ENCODE peak calls at places on chromosomes 1 and 21, in six cellular contexts. I is HCT116, Q is K562, S is HepG2, U is GM12878, J is SK-N-SH. T is an unnamed sample.

GRCh38 chr21:22288885-22289509 is 1290.8 kb downstream of the NCAM2 start:
- DNase-seq in U (no peak), J (no peak), S (no peak), I (no peak), Q (no peak), T (no peak)

GRCh38 chr21:21712761-21713558 is 714.8 kb downstream of the NCAM2 start:
- DNase-seq in U (no peak), I (no peak), Q (no peak), J (no peak), S (no peak), T (no peak)

GRCh38 chr1:79457825-79458224 is 451.3 kb upstream of the ADGRL4 start:
- DNase-seq in S (no peak), I (no peak), Q (no peak), U (no peak), J (no peak), T (no peak)

GRCh38 chr1:78871249-78871648 is 135.3 kb downstream of the ADGRL4 start:
- DNase-seq in J (no peak), U (no peak), S (no peak), I (no peak), Q (no peak), T (no peak)

GRCh38 chr1:229434641-229435051 is 752 bp upstream of the ACTA1 start:
- DNase-seq in U (no peak), I (no peak), Q (no peak), J (peak), S (no peak), T (no peak)

GRCh38 chr1:179754031-179754624 is 11.0 kb downstream of the FAM163A start:
- DNase-seq in J (no peak), S (no peak), Q (no peak), I (no peak), U (no peak), T (no peak)

GRCh38 chr1:61053712-61054608 is 28.4 kb upstream of the NFIA start:
- DNase-seq in J (peak), U (no peak), Q (peak), S (no peak), I (no peak), T (no peak)

GRCh38 chr1:116986531-116987255 is 14.9 kb upstream of the CD101 start:
- DNase-seq in J (no peak), S (no peak), U (no peak), Q (peak), I (no peak), T (no peak)

GRCh38 chr1:85334962-85335361 is 58.5 kb upstream of the BCL10 start:
- DNase-seq in Q (no peak), S (no peak), U (no peak), I (no peak), J (no peak), T (no peak)

GRCh38 chr1:29354511-29355098 is 118.3 kb downstream of the PTPRU start:
- DNase-seq in Q (peak), J (no peak), S (no peak), U (no peak), I (no peak), T (no peak)

GRCh38 chr1:3092530-3092929 is 23.5 kb downstream of the PRDM16 start:
- DNase-seq in S (no peak), J (no peak), Q (no peak), I (no peak), U (no peak), T (no peak)

GRCh38 chr1:161486806-161487482 is 18.3 kb upstream of the FCGR2A start:
- DNase-seq in Q (peak), S (peak), U (peak), I (peak), J (peak), T (peak)

GRCh38 chr1:155673003-155673402 is 15.6 kb downstream of the YY1AP1 start:
- DNase-seq in J (no peak), U (no peak), S (no peak), I (no peak), Q (no peak), T (no peak)

GRCh38 chr1:201672685-201673084 is 133.8 kb downstream of the NAV1 start:
- DNase-seq in Q (no peak), U (no peak), I (no peak), S (no peak), J (no peak), T (no peak)

GRCh38 chr1:89085781-89086180 is 20.8 kb upstream of the GBP1 start:
- DNase-seq in Q (peak), U (no peak), S (peak), J (peak), I (peak), T (peak)

GRCh38 chr1:156747737-156748669 is 3.5 kb downstream of the HDGF start:
- DNase-seq in Q (no peak), J (no peak), S (no peak), U (no peak), I (no peak), T (no peak)

GRCh38 chr1:230427477-230427876 is 1.3 kb upstream of the PGBD5 start:
- DNase-seq in I (no peak), Q (no peak), S (no peak), J (no peak), U (no peak), T (no peak)

GRCh38 chr1:115458426-115459114 is 120.5 kb upstream of the NGF start:
- DNase-seq in J (no peak), Q (no peak), I (no peak), U (no peak), S (no peak), T (no peak)

GRCh38 chr1:107802654-107803053 is 162.3 kb downstream of the VAV3 start:
- DNase-seq in I (no peak), U (no peak), Q (no peak), S (no peak), J (no peak), T (no peak)

DNA sequence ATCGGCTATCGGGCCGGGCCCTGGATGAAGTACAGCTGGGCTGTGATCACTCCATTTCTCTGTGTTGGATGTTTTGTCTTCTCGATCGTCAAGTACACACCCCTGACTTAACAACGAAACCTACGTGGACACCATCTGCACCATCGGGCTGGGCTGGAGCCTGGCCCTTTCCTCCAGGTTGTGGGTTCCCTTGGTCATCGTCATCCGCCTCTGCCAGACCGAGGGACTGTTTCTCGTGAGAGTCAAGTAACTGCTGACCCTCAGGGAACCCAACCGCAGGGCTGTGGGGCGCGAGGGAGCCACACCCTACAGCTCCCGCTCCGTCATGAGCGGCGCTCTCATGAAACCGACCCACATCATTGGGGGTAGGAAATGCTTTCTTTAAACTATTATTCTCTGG is 842.4 kb upstream of the TMPRSS15 start:
- DNase-seq in I (no peak), J (no peak), Q (peak), S (no peak), U (no peak), T (no peak)
- TF ChIP-seq REST in I (no peak), J (no peak), Q (no peak), S (no peak), U (no peak), T (no peak)

DNA sequence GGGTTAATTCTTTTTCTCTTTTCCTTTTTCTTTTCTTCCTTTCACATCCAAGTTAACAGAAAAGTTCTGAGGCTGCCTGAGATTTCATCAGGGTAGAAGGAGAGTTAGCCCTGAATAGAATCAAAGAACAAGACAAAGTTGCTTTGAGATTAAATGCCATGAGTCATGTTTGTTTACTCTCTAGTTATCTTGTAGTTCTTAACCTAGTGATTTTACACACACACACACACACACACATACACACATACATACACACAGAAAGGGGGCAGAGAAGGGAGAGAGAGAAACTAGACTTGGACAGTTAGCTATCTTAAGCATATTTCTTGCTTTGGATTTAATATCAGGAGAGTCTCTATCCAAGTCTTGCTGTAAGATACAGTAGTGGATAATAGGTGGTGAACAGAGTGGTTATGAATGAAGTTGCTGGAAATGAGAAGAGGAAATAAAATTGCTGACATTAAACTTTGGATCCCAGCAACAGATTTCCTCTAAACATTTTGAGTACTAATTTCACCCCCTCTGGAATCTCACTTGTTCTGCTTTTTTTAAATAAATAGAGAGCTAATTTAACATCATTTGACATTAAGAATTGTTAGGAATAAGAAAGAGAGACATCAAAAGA is 19.9 kb downstream of the PLA2G4A start:
- DNase-seq in S (peak), I (no peak), U (no peak), J (no peak), Q (no peak), T (no peak)
- TF ChIP-seq SIN3A in S (no peak), I (no peak), U (no peak), J (no peak), Q (no peak), T (no peak)

DNA sequence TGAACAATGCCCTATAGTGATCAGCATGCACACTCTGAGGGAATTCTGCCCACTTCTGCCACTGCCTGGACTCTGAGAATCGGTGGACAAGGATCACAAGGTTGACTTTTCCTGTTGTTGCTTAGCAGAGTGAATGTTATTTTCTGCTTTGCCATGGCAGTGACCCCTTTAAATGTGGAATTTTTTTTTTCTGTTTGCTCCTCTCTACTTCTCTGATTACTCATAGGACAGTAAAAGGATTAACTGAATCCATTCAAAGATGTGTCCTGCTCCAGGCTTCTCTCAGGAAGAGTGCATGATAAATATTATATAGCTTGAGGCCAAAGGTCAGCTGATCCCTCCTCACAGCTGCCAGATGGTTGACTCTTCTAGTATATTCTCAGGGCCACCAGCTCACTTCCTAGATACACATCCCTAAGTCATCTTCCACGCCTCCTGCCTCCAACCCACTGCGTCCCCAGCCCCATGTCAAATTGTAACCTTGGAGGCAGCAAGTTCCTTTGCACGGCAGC is 74.0 kb upstream of the RALGPS2 start:
- DNase-seq in U (no peak), Q (no peak), J (no peak), I (no peak), S (peak), T (no peak)
- TF ChIP-seq REST in U (no peak), Q (no peak), J (no peak), I (no peak), S (no peak), T (no peak)

DNA sequence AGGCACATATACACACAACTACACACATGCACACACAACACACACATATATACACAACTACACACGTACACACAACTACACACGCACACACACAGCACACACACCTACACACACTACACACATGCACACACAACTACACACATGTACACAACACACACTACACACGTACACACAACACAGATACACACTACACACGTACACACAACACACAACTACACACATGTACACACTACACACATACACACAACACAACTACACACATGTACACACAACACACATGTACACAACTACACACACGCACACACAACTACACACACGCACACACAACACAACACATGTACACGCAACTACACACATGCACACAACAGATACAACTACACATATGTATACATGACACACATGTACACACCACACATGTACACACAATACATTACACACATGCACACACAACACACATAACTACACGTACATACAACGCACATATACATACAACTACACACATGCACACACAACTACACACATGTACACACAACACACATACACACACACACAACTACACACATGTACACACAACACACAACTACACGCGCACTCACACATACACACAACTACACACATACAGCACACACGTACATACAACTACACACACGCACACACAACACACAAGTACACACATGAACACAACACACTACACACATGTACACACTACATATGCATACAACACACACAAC is 318.2 kb downstream of the CAMTA1 start:
- DNase-seq in U (no peak), I (peak), J (no peak), Q (no peak), S (no peak), T (no peak)
- TF ChIP-seq SIN3A in U (no peak), I (no peak), J (no peak), Q (no peak), S (no peak), T (no peak)

DNA sequence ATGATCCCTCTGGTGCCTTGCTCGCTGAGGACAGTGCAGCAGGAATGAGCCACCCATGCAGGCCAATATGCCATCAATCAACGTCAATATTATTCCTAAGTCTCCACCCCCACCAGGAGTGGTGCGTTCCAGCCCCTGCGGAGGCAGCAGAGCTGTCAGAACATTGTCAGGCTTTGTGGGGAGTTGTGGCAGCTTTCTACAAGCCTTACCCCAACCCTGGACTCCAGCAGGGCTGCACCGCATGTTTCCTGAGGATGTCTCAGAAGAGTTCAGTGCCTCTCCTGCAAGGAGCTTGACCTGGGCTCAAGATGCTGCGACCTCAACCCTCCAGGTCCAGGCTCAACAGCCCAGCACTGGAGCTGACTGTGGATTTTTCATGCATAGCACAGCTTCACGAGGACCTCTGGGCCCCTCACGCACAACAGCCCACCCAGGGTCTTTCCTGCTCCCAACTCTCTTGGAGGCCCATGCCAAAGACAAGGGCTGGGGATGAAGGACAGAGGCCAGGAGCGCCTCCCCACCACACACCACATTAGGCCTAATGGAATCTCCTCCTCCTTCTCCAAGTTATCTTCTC is 67.5 kb downstream of the PSMG1 start:
- DNase-seq in Q (peak), S (peak), J (no peak), I (no peak), U (no peak), T (no peak)
- TF ChIP-seq REST in Q (no peak), S (no peak), J (no peak), I (no peak), U (no peak), T (no peak)

GRCh38 chr1:159914252-159915018 is 10.9 kb downstream of the TAGLN2 start:
- DNase-seq in U (no peak), J (no peak), Q (no peak), S (no peak), I (no peak), T (no peak)
- TF ChIP-seq SIN3A in U (no peak), J (no peak), Q (no peak), S (no peak), I (no peak), T (no peak)

T was measured in Panc1.